ENCODE peak calls at places on chromosomes 1 and 21, in eight cellular contexts. Q, I, C, K, T, L, G and B are unnamed samples.

GRCh38 chr1:181789395-181789794 is 272.1 kb downstream of the ZNF648 start:
- DNase-seq in Q (no peak), T (no peak), L (no peak), C (no peak), G (no peak), I (no peak), K (no peak), B (no peak)

GRCh38 chr1:99674115-99674514 is 28.2 kb downstream of the PALMD start:
- DNase-seq in C (no peak), Q (no peak), T (no peak), I (no peak), L (no peak), G (no peak), K (no peak), B (no peak)

GRCh38 chr1:153505576-153505975 is 30.2 kb downstream of the S100A6 start:
- DNase-seq in K (no peak), G (no peak), C (no peak), I (no peak), Q (no peak), L (no peak), T (no peak), B (no peak)

GRCh38 chr1:20411196-20411980 is 74.6 kb downstream of the CAMK2N1 start:
- DNase-seq in K (peak), I (no peak), T (no peak), Q (peak), L (no peak), G (peak), C (peak), B (no peak)

GRCh38 chr1:226666714-226667113 is 72.4 kb downstream of the ITPKB start:
- DNase-seq in T (no peak), K (no peak), I (no peak), C (no peak), L (no peak), G (no peak), Q (no peak), B (no peak)

GRCh38 chr1:6003568-6004411 is 11.6 kb upstream of the NPHP4 start:
- DNase-seq in C (peak), I (peak), L (peak), G (no peak), K (no peak), T (no peak), Q (no peak), B (peak)

GRCh38 chr1:187157115-187157514 is 328.4 kb downstream of the PLA2G4A start:
- DNase-seq in Q (no peak), L (no peak), G (no peak), K (no peak), C (no peak), T (no peak), I (no peak), B (no peak)

GRCh38 chr1:16147615-16147926 is 8.3 kb downstream of the EPHA2 start:
- DNase-seq in T (no peak), G (no peak), L (no peak), K (no peak), C (no peak), I (no peak), Q (no peak), B (no peak)

GRCh38 chr1:26353210-26353859 is 595 bp downstream of the CRYBG2 start:
- DNase-seq in C (no peak), T (no peak), Q (no peak), G (no peak), K (no peak), I (no peak), L (no peak), B (no peak)

GRCh38 chr1:117754061-117754969 is 148.5 kb downstream of the TENT5C start:
- DNase-seq in L (peak), T (peak), C (no peak), K (peak), Q (peak), I (peak), G (peak), B (peak)

GRCh38 chr21:33069243-33069642 is 698 bp upstream of the OLIG1 start:
- DNase-seq in G (no peak), I (no peak), K (no peak), C (no peak), L (no peak), T (no peak), Q (no peak), B (no peak)

GRCh38 chr1:84365225-84366221 is 32.8 kb upstream of the DNASE2B start:
- DNase-seq in I (no peak), L (no peak), Q (peak), T (no peak), G (peak), C (no peak), K (peak), B (no peak)

GRCh38 chr1:175307160-175307559 is 114.6 kb upstream of the KIAA0040 start:
- DNase-seq in Q (no peak), G (no peak), K (no peak), T (no peak), I (no peak), C (no peak), L (no peak), B (no peak)

GRCh38 chr1:36350659-36351171 is 27.3 kb upstream of the EVA1B start:
- DNase-seq in C (no peak), I (peak), K (peak), L (no peak), T (no peak), Q (peak), G (peak), B (peak)

GRCh38 chr1:32767641-32768040 is 49.5 kb downstream of the YARS1 start:
- DNase-seq in G (no peak), C (no peak), L (no peak), T (no peak), K (no peak), Q (no peak), I (no peak), B (no peak)

GRCh38 chr1:208924011-208924410 is 659.5 kb upstream of the CAMK1G start:
- DNase-seq in G (no peak), Q (no peak), K (no peak), T (no peak), I (no peak), L (no peak), C (no peak), B (no peak)

GRCh38 chr1:212605441-212605976 is 3.1 kb upstream of the ATF3 start:
- DNase-seq in T (no peak), I (no peak), C (no peak), Q (no peak), K (no peak), L (no peak), G (no peak), B (peak)

GRCh38 chr1:11806307-11806936 is 431 bp downstream of the CLCN6 start:
- DNase-seq in T (no peak), L (no peak), I (no peak), C (no peak), K (no peak), Q (no peak), G (peak), B (no peak)

GRCh38 chr1:220368352-220369265 is 96.4 kb upstream of the RAB3GAP2 start:
- DNase-seq in K (peak), L (no peak), I (no peak), Q (no peak), T (no peak), C (no peak), G (no peak), B (peak)

GRCh38 chr1:206803221-206803730 is 31.0 kb upstream of the IL10 start:
- DNase-seq in L (no peak), T (peak), G (no peak), I (peak), K (no peak), Q (no peak), C (no peak), B (peak)

GRCh38 chr1:33683913-33684312 is 180.0 kb upstream of the HMGB4 start:
- DNase-seq in C (no peak), K (no peak), Q (no peak), G (peak), L (no peak), T (no peak), I (no peak), B (peak)

GRCh38 chr1:173590557-173590956 is 12.3 kb downstream of the SLC9C2 start:
- DNase-seq in C (no peak), Q (peak), K (no peak), T (no peak), L (no peak), I (no peak), G (no peak), B (no peak)

GRCh38 chr1:203378529-203379271 is 27.8 kb upstream of the FMOD start:
- DNase-seq in G (peak), C (no peak), K (peak), I (no peak), Q (no peak), T (no peak), L (no peak), B (no peak)

GRCh38 chr1:81681570-81681969 is 119.2 kb upstream of the ADGRL2 start:
- DNase-seq in T (no peak), K (peak), C (no peak), L (no peak), Q (no peak), I (no peak), G (no peak), B (no peak)

GRCh38 chr1:153456396-153456795 is 4.1 kb downstream of the S100A7 start:
- DNase-seq in T (no peak), L (no peak), G (no peak), C (no peak), K (no peak), I (no peak), Q (no peak), B (no peak)

GRCh38 chr1:26694185-26694572 is 1.6 kb upstream of the ARID1A start:
- DNase-seq in T (no peak), I (no peak), G (no peak), Q (no peak), K (no peak), L (no peak), C (no peak), B (peak)

GRCh38 chr1:174640783-174641182 is 193.0 kb downstream of the GPR52 start:
- DNase-seq in G (no peak), Q (no peak), I (no peak), C (no peak), L (no peak), K (no peak), T (no peak), B (no peak)

GRCh38 chr1:29392036-29392435 is 155.7 kb downstream of the PTPRU start:
- DNase-seq in Q (no peak), G (no peak), L (no peak), C (peak), T (no peak), I (no peak), K (no peak), B (no peak)